ENCODE peak calls at places on chromosomes 2 and 18, in four cellular contexts. Z is choroid plexus epithelial cell, G is bronchial epithelial cell, J is foreskin fibroblast. X is an unnamed sample.

GRCh38 chr2:226793615-226794014 is 6.0 kb downstream of the IRS1 start:
- DNase-seq in Z (peak; percentile 42), G (no peak), J (no peak), X (no peak)

GRCh38 chr2:100391735-100392515 is 25.5 kb downstream of the CHST10 start:
- DNase-seq in Z (no peak), G (no peak), J (no peak), X (no peak)

GRCh38 chr2:136383161-136383560 is 265.2 kb upstream of the CXCR4 start:
- DNase-seq in Z (no peak), G (no peak), J (no peak), X (no peak)

GRCh38 chr2:129877795-129878775 is 101.4 kb upstream of the RAB6C start:
- DNase-seq in Z (peak; percentile 52), G (peak; percentile 13), J (peak; percentile 41), X (no peak)

GRCh38 chr2:38095996-38096861 is 20.3 kb upstream of the CYP1B1 start:
- DNase-seq in Z (peak; percentile 60), G (peak; percentile 93), J (peak; percentile 68), X (no peak)

GRCh38 chr2:14632133-14632936 is at the start of gene LRATD1:
- DNase-seq in Z (peak; percentile 49), G (peak; percentile 74), J (peak; percentile 94), X (peak; percentile 92)

GRCh38 chr2:183093857-183094657 is 15.5 kb downstream of the DUSP19 start:
- DNase-seq in Z (peak; percentile 76), G (peak; percentile 69), J (peak; percentile 68), X (no peak)

GRCh38 chr2:124810132-124810531 is 785.0 kb downstream of the CNTNAP5 start:
- DNase-seq in Z (no peak), G (peak; percentile 3), J (no peak), X (no peak)

GRCh38 chr2:191268596-191268995 is 23.4 kb downstream of the MYO1B start:
- DNase-seq in Z (no peak), G (no peak), J (no peak), X (no peak)

GRCh38 chr2:71510196-71510807 is 56.9 kb downstream of the DYSF start:
- DNase-seq in Z (peak; percentile 74), G (peak; percentile 43), J (peak; percentile 76), X (peak; percentile 72)

GRCh38 chr2:75606851-75607798 is 39.5 kb upstream of the MRPL19 start:
- DNase-seq in Z (no peak), G (peak; percentile 73), J (no peak), X (no peak)

GRCh38 chr2:102442967-102443828 is 20.2 kb downstream of the IL18RAP start:
- DNase-seq in Z (peak; percentile 76), G (peak; percentile 44), J (peak; percentile 67), X (no peak)

GRCh38 chr2:69715964-69716363 is 26.0 kb upstream of the ANXA4 start:
- DNase-seq in Z (peak; percentile 57), G (no peak), J (peak; percentile 29), X (no peak)

GRCh38 chr2:136492901-136493300 is 272.4 kb upstream of the THSD7B start:
- DNase-seq in Z (no peak), G (no peak), J (no peak), X (no peak)

GRCh38 chr2:74252862-74253261 is 54.4 kb downstream of the MTHFD2 start:
- DNase-seq in Z (no peak), G (no peak), J (no peak), X (no peak)

GRCh38 chr2:160104115-160104514 is 41.7 kb upstream of the PLA2R1 start:
- DNase-seq in Z (peak; percentile 48), G (no peak), J (peak; percentile 34), X (no peak)

GRCh38 chr2:110157153-110157793 is 41.7 kb upstream of the MALL start:
- DNase-seq in Z (peak; percentile 85), G (peak; percentile 74), J (peak; percentile 84), X (no peak)
- TF ChIP-seq CTCF in Z (peak; percentile 82), G (peak; percentile 69), J (peak; percentile 87), X (no peak)

DNA sequence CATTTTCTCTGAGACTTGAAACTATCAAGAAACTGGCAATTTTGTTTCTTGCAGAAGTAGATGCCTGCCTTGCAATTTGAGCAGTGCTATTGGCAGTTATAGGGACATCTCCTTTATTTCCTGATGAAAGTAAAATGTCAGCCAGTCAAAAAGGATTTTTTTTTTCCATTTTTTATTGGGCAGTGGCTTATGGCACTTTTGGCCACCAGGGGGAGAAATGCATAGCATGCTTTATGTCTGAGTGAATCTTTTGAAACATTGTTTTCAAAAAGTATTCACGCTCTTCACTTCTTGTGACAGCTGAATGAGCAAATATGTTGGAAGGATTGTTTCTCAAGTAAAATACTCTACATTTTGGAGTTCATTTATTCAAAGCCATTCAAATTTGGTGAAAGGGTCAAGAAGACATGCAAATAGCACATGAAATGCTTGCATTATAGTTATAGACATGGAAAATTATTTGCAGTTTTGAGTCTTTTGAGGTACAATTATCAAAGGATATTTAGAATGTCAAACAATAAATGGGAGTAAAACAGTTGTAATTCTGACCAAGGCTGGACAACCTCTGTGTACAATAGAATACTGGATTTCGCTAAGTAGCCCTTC is 491.0 kb downstream of the CDH2 start:
- DNase-seq in Z (peak; percentile 80), G (peak; percentile 33), J (peak; percentile 61), X (no peak)
- TF ChIP-seq CTCF in Z (peak; percentile 91), G (peak; percentile 59), J (peak; percentile 84), X (no peak)

GRCh38 chr18:52715421-52715820 is 375.4 kb downstream of the DCC start:
- DNase-seq in Z (no peak), G (no peak), J (no peak), X (no peak)

GRCh38 chr18:52715961-52716360 is 376.0 kb downstream of the DCC start:
- DNase-seq in Z (no peak), G (no peak), J (no peak), X (no peak)

GRCh38 chr18:52722904-52723303 is 382.9 kb downstream of the DCC start:
- DNase-seq in Z (no peak), G (no peak), J (no peak), X (no peak)

DNA sequence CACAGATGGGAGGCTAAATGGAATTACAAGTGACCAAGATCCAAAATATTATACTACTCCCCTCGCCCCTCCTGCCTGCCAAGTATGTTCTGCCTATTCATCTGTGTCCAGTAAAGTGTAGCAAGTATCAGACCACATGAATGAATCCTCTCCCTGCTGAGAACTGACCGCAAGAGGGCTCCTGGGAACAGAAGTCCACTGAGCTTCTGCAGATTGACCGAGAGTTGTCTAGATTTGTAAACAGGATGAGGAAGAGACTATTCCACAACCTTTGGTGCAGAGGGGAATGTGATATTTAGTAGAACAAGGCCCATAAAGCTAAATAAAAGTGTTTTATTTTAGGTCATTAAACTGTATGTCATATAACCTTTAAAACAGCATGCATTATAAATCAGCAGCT is 376.9 kb downstream of the DCC start:
- DNase-seq in Z (peak; percentile 69), G (peak; percentile 14), J (peak; percentile 6), X (no peak)
- TF ChIP-seq CTCF in Z (peak; percentile 41), G (peak; percentile 11), J (no peak), X (no peak)

GRCh38 chr18:8839285-8839684 is 133.9 kb downstream of the MTCL1 start:
- DNase-seq in Z (peak; percentile 27), G (no peak), J (peak; percentile 40), X (peak; percentile 43)
- TF ChIP-seq CTCF in Z (no peak), G (no peak), J (no peak), X (no peak)

GRCh38 chr2:106119074-106119473 is 75.0 kb downstream of the UXS1 start:
- DNase-seq in Z (no peak), G (no peak), J (no peak), X (no peak)
- TF ChIP-seq CTCF in Z (no peak), G (no peak), J (no peak), X (no peak)

DNA sequence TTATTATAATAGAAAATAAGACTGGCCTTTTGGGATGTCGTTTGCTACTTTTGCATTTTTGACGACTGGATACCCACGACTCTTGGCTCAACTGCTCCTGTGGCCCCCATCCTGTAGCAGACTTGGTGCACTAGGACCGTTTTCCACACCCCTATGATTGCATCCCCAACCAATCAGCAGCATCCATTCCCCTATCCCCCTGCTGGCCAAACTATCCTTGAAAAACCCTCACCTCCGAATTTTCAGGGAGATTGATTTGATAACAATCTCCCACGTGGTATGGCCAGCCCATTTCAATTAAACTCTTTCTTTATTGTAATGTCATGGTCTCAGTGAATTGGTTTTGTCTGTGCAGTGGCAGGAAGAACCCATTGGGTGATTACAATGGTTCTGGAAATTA is 37.9 kb upstream of the TTR start:
- DNase-seq in Z (peak; percentile 26), G (peak; percentile 38), J (peak; percentile 2), X (no peak)
- TF ChIP-seq CTCF in Z (peak; percentile 46), G (peak; percentile 32), J (peak; percentile 7), X (no peak)

X was measured in ovary.